ENCODE peak calls at places on chromosomes 13 and 19, in seven cellular contexts. N is hepatocyte, K is breast epithelium, G is epithelial cell of esophagus, V is fibroblast of pulmonary artery, X is GM06990, L is transverse colon. O is an unnamed sample.

GRCh38 chr13:37956536-37956935 is 87.0 kb upstream of the TRPC4 start:
- DNase-seq in L (no peak), G (peak), V (no peak), X (no peak), K (no peak), N (no peak), O (no peak)

GRCh38 chr13:107907065-107907464 is 308.3 kb downstream of the LIG4 start:
- DNase-seq in K (no peak), L (no peak), X (no peak), V (no peak), N (no peak), G (no peak), O (no peak)

GRCh38 chr19:10871711-10872550 is 578 bp downstream of the CARM1 start:
- DNase-seq in X (peak), V (no peak), L (peak), K (peak), G (peak), N (peak), O (no peak)

GRCh38 chr13:26624572-26624971 is 67.1 kb downstream of the WASF3 start:
- DNase-seq in K (no peak), N (no peak), L (no peak), X (no peak), G (no peak), V (no peak), O (no peak)

GRCh38 chr13:99792079-99792921 is 179.3 kb downstream of the ZIC5 start:
- DNase-seq in L (no peak), G (no peak), K (no peak), N (no peak), V (no peak), X (no peak), O (no peak)

GRCh38 chr19:14081797-14082674 is 3.5 kb downstream of the C19orf67 start:
- DNase-seq in K (peak), V (no peak), X (no peak), N (peak), L (peak), G (peak), O (peak)

GRCh38 chr13:98951266-98951665 is 26.6 kb downstream of the DOCK9 start:
- DNase-seq in G (no peak), V (no peak), N (no peak), L (no peak), K (no peak), X (no peak), O (no peak)

GRCh38 chr19:55265723-55266386 is 7.0 kb upstream of the PPP6R1 start:
- DNase-seq in L (no peak), N (no peak), G (no peak), V (no peak), X (no peak), K (no peak), O (no peak)

GRCh38 chr19:49801966-49802661 is 11.0 kb downstream of the FUZ start:
- DNase-seq in G (peak), L (peak), V (peak), N (peak), K (peak), X (no peak), O (peak)

GRCh38 chr13:59834801-59835200 is 328.9 kb downstream of the DIAPH3 start:
- DNase-seq in L (no peak), K (no peak), G (no peak), X (no peak), N (no peak), V (peak), O (peak)

GRCh38 chr13:42355118-42355840 is 83.3 kb downstream of the AKAP11 start:
- DNase-seq in L (no peak), G (no peak), V (no peak), X (no peak), K (no peak), N (no peak), O (no peak)

GRCh38 chr13:98664047-98664446 is 87.1 kb upstream of the STK24 start:
- DNase-seq in K (no peak), L (no peak), V (peak), N (no peak), X (no peak), G (peak), O (peak)

GRCh38 chr19:37333457-37333856 is 37.4 kb upstream of the ZNF527 start:
- DNase-seq in V (peak), L (no peak), N (no peak), X (no peak), G (peak), K (no peak), O (peak)

GRCh38 chr19:16336571-16336970 is 11.9 kb downstream of the KLF2 start:
- DNase-seq in X (no peak), L (no peak), N (no peak), V (no peak), G (no peak), K (no peak), O (no peak)

GRCh38 chr19:36719687-36720556 is 32.5 kb downstream of the ZNF567 start:
- DNase-seq in K (no peak), N (no peak), X (no peak), L (no peak), G (peak), V (peak), O (peak)

GRCh38 chr19:4524808-4525562 is 6.7 kb upstream of the PLIN4 start:
- DNase-seq in K (no peak), V (peak), G (peak), L (peak), N (peak), X (no peak), O (peak)

GRCh38 chr19:18488838-18489626 is 32.8 kb downstream of the ELL start:
- DNase-seq in K (no peak), V (no peak), N (peak), X (no peak), L (peak), G (peak), O (no peak)

GRCh38 chr13:90632184-90632583 is 715.3 kb upstream of the MIR17HG start:
- DNase-seq in G (no peak), X (no peak), N (no peak), L (no peak), K (no peak), V (no peak), O (no peak)

GRCh38 chr19:4298772-4299550 is 3.2 kb downstream of the TMIGD2 start:
- DNase-seq in G (no peak), K (no peak), X (no peak), N (no peak), L (no peak), V (no peak), O (no peak)

GRCh38 chr19:1750343-1751021 is 2.8 kb upstream of the ONECUT3 start:
- DNase-seq in G (no peak), K (no peak), N (no peak), L (no peak), X (no peak), V (no peak), O (no peak)

DNA sequence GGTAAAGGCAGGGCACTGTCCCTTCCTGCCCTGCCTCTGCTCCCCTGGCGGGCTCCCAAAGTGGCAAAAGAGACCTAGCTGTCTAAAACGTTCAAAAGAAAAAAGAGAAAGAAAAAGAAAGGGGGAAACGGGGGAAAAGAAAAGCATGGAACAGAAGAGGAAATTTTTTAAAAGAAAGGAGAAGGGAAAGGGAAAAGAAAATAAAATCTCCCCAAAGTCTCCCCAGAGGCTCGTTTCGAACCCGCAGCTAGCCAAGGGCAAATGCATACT is 37.0 kb upstream of the FLT1 start:
- DNase-seq in V (no peak), N (no peak), G (no peak), X (no peak), K (no peak), L (no peak), O (peak)
- H3K4me3 ChIP-seq in V (peak), N (peak), G (no peak), X (peak), K (peak), L (peak), O (peak)

DNA sequence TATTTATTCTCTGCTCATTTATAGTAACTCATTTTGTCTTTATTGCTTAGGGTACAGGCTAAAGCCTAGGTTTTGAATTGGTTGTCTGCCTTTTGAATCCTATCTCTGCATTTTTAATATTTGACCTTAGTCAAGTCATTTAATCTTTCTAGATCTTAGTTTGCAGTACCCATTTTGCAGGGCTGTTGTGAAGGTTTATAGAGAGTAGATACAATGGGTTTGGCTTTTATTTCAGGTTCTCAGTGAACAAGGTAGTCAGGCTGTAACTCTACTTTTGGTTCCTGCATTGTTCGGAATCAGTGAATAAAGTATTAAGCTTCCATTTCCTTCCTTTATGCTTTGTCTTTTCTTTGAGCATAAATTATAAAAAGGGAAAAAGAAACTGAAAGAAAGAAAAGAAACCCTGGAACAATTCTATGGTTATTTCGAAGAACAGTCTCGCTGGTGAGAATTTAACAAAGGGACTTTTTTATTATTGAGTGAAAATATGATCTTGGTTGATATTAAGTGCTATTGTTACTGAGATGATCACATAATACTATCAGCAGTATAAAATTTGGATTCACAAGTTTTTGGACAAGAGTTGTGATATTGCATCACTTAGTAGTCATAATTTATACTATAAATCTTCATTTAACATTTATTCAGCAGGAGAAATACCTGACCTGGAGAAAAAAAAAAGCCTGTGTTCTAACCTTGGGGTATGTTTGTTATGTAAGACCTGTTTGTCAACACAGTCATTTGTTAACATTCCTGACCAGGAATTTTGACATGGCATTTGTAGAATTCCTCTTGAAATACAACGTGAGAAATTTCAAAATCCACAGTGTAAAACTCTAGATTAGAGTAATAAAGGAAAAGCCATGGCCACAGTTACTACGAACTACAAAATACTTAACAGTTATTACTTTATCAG is 91.3 kb downstream of the ZMYM2 start:
- DNase-seq in K (no peak), G (no peak), N (no peak), V (peak), X (no peak), L (no peak), O (no peak)
- TF ChIP-seq CTCF in K (no peak), G (no peak), N (no peak), V (no peak), X (no peak), L (no peak), O (no peak)

GRCh38 chr19:53091413-53091812 is 11.8 kb downstream of the ZNF160 start:
- DNase-seq in N (no peak), X (no peak), G (no peak), K (no peak), V (no peak), L (no peak), O (no peak)

GRCh38 chr19:53091855-53092254 is 11.4 kb downstream of the ZNF160 start:
- DNase-seq in N (no peak), X (no peak), L (no peak), G (no peak), K (no peak), V (no peak), O (no peak)

GRCh38 chr19:53092723-53093122 is 10.5 kb downstream of the ZNF160 start:
- DNase-seq in V (no peak), G (no peak), L (no peak), K (no peak), X (no peak), N (no peak), O (no peak)

GRCh38 chr19:53094749-53095575 is 8.3 kb downstream of the ZNF160 start:
- DNase-seq in K (no peak), X (no peak), G (no peak), N (peak), V (no peak), L (no peak), O (no peak)
- H3K4me3 ChIP-seq in K (no peak), X (no peak), G (no peak), N (no peak), V (no peak), L (no peak), O (no peak)

DNA sequence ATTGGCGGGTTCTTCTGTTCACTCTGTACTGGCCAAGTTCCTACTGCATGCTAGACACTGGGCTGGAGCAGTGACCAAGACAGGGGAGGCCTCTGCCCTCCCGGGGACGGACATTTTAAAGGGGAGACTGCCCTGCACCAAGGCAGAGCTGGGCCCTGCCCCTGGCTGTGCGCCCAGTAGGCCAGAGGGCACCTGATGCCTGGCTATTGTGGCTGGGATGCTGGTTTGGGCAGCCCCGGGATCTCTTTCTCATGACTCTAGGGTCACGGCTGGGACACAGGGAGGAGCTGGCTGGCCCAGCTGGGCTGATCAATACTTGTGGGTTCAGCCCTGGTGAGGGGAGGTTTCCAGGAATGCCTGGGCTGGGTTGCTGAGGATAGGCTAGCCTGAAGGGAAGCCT is 17.7 kb downstream of the LIPE start:
- DNase-seq in N (peak), L (no peak), V (no peak), K (no peak), G (no peak), X (no peak), O (peak)
- TF ChIP-seq CTCF in N (no peak), L (no peak), V (no peak), K (no peak), G (no peak), X (no peak), O (no peak)

GRCh38 chr19:45419396-45419795 is 4.3 kb downstream of the ERCC1 start:
- DNase-seq in G (no peak), K (no peak), L (peak), X (peak), V (no peak), N (no peak), O (no peak)
- H3K4me3 ChIP-seq in G (no peak), K (no peak), L (no peak), X (peak), V (no peak), N (no peak), O (no peak)

DNA sequence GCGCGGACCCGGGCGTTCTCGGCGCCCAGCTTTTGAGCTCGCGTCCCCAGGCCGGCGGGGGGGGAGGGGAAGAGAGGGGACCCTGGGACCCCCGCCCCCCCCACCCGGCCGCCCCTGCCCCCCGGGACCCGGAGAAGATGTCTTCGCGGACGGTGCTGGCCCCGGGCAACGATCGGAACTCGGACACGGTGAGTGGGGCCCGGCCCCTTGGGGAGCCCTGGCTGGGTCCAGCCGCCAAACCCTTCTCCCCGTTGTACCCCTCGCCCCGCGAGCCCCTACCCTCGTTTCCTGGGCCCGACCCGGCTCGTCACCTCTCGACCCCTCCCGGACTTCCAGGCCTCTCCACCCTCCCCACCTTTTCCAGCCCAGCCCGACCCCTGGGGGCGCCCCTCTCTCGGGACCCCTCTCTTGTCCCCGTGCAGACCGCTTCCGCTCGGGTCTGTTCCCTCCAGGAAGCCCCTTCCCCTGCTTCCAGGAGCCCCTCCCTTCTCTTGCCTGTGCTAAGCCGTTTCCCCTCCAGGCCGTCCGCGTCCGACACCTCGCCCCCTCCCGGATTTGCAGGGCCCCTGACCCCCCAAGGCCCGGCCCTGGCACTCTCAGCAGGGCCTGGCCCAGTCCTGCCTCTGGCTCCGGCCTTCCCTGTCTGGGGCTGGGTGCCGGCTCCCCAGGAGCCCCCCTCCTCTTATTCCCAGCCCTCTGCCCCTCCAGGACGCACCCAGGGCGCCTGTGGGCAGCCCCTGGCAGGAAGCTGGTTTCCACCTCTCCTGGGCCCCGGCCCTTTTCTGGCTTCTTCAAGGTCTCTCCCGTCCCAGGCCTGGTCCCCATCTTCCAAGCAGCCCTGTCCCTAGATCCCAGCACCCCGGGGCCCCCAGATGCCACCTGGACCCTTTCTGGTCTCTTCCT is 632 bp downstream of the MARK4 start:
- DNase-seq in V (no peak), K (no peak), N (peak), X (no peak), L (peak), G (peak), O (no peak)
- TF ChIP-seq CTCF in V (no peak), K (no peak), N (no peak), X (peak), L (no peak), G (no peak), O (no peak)

DNA sequence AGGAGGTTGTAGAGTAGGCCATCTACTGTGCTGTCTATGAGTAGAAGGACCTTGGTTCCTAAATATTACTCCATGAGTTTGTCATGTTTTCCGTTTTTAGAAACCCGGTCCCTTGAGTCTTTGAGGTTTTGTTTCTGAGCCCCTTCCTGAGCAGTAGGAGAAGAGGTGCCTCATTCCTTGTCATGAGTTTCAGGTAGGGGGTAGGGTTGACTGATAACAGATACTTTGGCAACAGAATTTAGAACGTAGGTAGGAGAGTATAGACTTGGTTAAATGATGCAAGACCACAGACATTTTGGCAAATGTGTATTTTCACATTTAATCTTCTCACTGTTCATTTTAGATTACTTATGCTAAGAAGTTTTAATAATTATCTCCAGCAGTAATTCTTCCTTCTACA is 24.6 kb downstream of the LMO7 start:
- DNase-seq in G (no peak), N (no peak), X (no peak), V (no peak), L (no peak), K (no peak), O (no peak)
- H3K4me3 ChIP-seq in G (no peak), N (no peak), X (no peak), V (no peak), L (no peak), K (no peak), O (no peak)

GRCh38 chr13:31050486-31051400 is 111.0 kb downstream of the HSPH1 start:
- DNase-seq in X (no peak), V (no peak), N (no peak), K (no peak), G (peak), L (no peak), O (no peak)
- TF ChIP-seq CTCF in X (no peak), V (peak), N (no peak), K (peak), G (peak), L (no peak), O (no peak)

GRCh38 chr19:50832666-50833065 is 708 bp downstream of the KLK15 start:
- DNase-seq in K (no peak), V (no peak), G (no peak), N (no peak), X (no peak), L (no peak), O (no peak)

GRCh38 chr19:50833117-50833801 is at the start of gene KLK15:
- DNase-seq in G (no peak), V (no peak), L (no peak), N (no peak), K (no peak), X (no peak), O (no peak)

GRCh38 chr19:50830266-50831025 is 2.9 kb downstream of the KLK15 start:
- DNase-seq in N (no peak), L (peak), V (no peak), K (no peak), G (no peak), X (no peak), O (no peak)

GRCh38 chr19:50829801-50830200 is 3.6 kb downstream of the KLK15 start:
- DNase-seq in N (no peak), K (no peak), V (no peak), G (no peak), L (no peak), X (no peak), O (no peak)

GRCh38 chr19:50831026-50831396 is 2.4 kb downstream of the KLK15 start:
- DNase-seq in X (no peak), G (no peak), L (no peak), V (no peak), K (no peak), N (no peak), O (no peak)
- H3K4me3 ChIP-seq in X (no peak), G (no peak), L (no peak), V (no peak), K (no peak), N (no peak), O (no peak)